ENCODE peak calls at places on chromosome 18, in four cellular contexts. I, K, B and A are unnamed samples.

GRCh38 chr18:6109743-6110142 is 214.4 kb upstream of the TMEM200C start:
- DNase-seq in B (no peak), K (no peak), I (no peak), A (no peak)

GRCh38 chr18:62128157-62128556 is 58.7 kb downstream of the PIGN start:
- DNase-seq in K (no peak), B (no peak), I (no peak), A (no peak)

GRCh38 chr18:10518595-10519273 is 7.1 kb upstream of the NAPG start:
- DNase-seq in I (peak), B (peak), K (no peak), A (peak)

GRCh38 chr18:28177828-28178635 is 1.1 kb upstream of the CDH2 start:
- DNase-seq in K (no peak), I (no peak), B (peak), A (peak)

GRCh38 chr18:4144201-4144600 is 310.9 kb downstream of the DLGAP1 start:
- DNase-seq in K (no peak), I (no peak), B (no peak), A (no peak)

GRCh38 chr18:58887613-58887963 is 22.9 kb downstream of the ZNF532 start:
- DNase-seq in I (no peak), K (peak), B (no peak), A (no peak)

GRCh38 chr18:11981633-11982366 is 493 bp downstream of the IMPA2 start:
- DNase-seq in K (no peak), B (peak), I (no peak), A (peak)

GRCh38 chr18:47883771-47884413 is 46.6 kb downstream of the SMAD2 start:
- DNase-seq in I (no peak), K (no peak), B (no peak), A (no peak)

GRCh38 chr18:79812052-79812451 is 14.3 kb downstream of the KCNG2 start:
- DNase-seq in K (no peak), B (no peak), I (no peak), A (no peak)

GRCh38 chr18:39845673-39846072 is 2109.4 kb upstream of the PIK3C3 start:
- DNase-seq in B (no peak), K (no peak), I (no peak), A (no peak)

GRCh38 chr18:78660311-78660710 is 319.3 kb upstream of the SALL3 start:
- DNase-seq in B (no peak), K (no peak), I (no peak), A (no peak)

GRCh38 chr18:9348079-9348671 is 13.6 kb downstream of the TWSG1 start:
- DNase-seq in B (no peak), I (no peak), K (peak), A (no peak)

GRCh38 chr18:65938592-65939372 is 188.0 kb downstream of the CDH7 start:
- DNase-seq in K (peak), B (peak), I (no peak), A (peak)

GRCh38 chr18:44592639-44593038 is 88.0 kb upstream of the SETBP1 start:
- DNase-seq in B (no peak), I (no peak), K (no peak), A (no peak)

GRCh38 chr18:59052965-59053960 is 86.4 kb upstream of the SEC11C start:
- DNase-seq in I (no peak), B (no peak), K (no peak), A (no peak)

GRCh38 chr18:11516988-11517630 is 92.3 kb upstream of the SLC35G4 start:
- DNase-seq in B (no peak), K (no peak), I (no peak), A (no peak)

GRCh38 chr18:79503406-79503805 is 107.7 kb downstream of the NFATC1 start:
- DNase-seq in B (no peak), K (no peak), I (no peak), A (no peak)

GRCh38 chr18:63878343-63878742 is 9.2 kb upstream of the SERPINB2 start:
- DNase-seq in I (no peak), K (no peak), B (no peak), A (no peak)

GRCh38 chr18:59459352-59460059 is 100.4 kb upstream of the LMAN1 start:
- DNase-seq in B (peak), I (peak), K (no peak), A (peak)

GRCh38 chr18:63894367-63894766 is 6.9 kb downstream of the SERPINB2 start:
- DNase-seq in K (no peak), I (no peak), B (no peak), A (no peak)

GRCh38 chr18:32511147-32511546 is 40.5 kb upstream of the GAREM1 start:
- DNase-seq in K (no peak), B (no peak), I (no peak), A (no peak)

GRCh38 chr18:58756596-58757240 is 85.5 kb downstream of the MALT1 start:
- DNase-seq in I (no peak), K (no peak), B (no peak), A (no peak)

GRCh38 chr18:63646916-63647315 is 2.9 kb upstream of the SERPINB4 start:
- DNase-seq in I (no peak), B (no peak), K (no peak), A (no peak)

GRCh38 chr18:69217271-69217670 is 183.4 kb upstream of the DOK6 start:
- DNase-seq in K (no peak), I (no peak), B (no peak), A (no peak)

GRCh38 chr18:57432118-57432517 is 3.1 kb upstream of the ONECUT2 start:
- DNase-seq in I (no peak), K (no peak), B (no peak), A (no peak)

GRCh38 chr18:38751211-38751610 is 1185.6 kb upstream of the CELF4 start:
- DNase-seq in B (no peak), K (no peak), I (no peak), A (no peak)

GRCh38 chr18:72407048-72407447 is 137.1 kb downstream of the CBLN2 start:
- DNase-seq in K (no peak), I (no peak), B (no peak), A (no peak)

GRCh38 chr18:57353940-57354461 is 1.6 kb downstream of the ST8SIA3 start:
- DNase-seq in I (peak), K (no peak), B (peak), A (peak)

GRCh38 chr18:70280007-70280925 is 8.6 kb upstream of the SOCS6 start:
- DNase-seq in I (no peak), K (no peak), B (no peak), A (no peak)

GRCh38 chr18:500556-501405 is at the start of gene COLEC12:
- DNase-seq in K (no peak), I (peak), B (no peak), A (peak)

GRCh38 chr18:8657873-8658521 is 47.4 kb upstream of the MTCL1 start:
- DNase-seq in K (no peak), I (peak), B (no peak), A (no peak)

GRCh38 chr18:63848159-63848558 is 39.3 kb upstream of the SERPINB2 start:
- DNase-seq in I (no peak), K (no peak), B (peak), A (peak)

GRCh38 chr18:71362140-71362539 is 1073.3 kb downstream of the SOCS6 start:
- DNase-seq in B (no peak), K (no peak), I (no peak), A (no peak)

GRCh38 chr18:46346213-46346612 is 242.0 kb downstream of the HAUS1 start:
- DNase-seq in I (no peak), B (no peak), K (no peak), A (no peak)

GRCh38 chr18:31513189-31513907 is 15.4 kb downstream of the DSG2 start:
- DNase-seq in K (no peak), I (no peak), B (peak), A (no peak)

GRCh38 chr18:80201739-80202138 is 45.6 kb downstream of the PARD6G start:
- DNase-seq in I (no peak), B (no peak), K (no peak), A (no peak)

GRCh38 chr18:37238271-37238670 is 327.3 kb downstream of the CELF4 start:
- DNase-seq in B (no peak), K (no peak), I (no peak), A (no peak)

GRCh38 chr18:79588636-79589481 is 90.7 kb upstream of the CTDP1 start:
- DNase-seq in B (peak), K (no peak), I (no peak), A (no peak)

GRCh38 chr18:39604836-39605235 is 2039.2 kb upstream of the CELF4 start:
- DNase-seq in K (no peak), I (no peak), B (no peak), A (no peak)

GRCh38 chr18:32881009-32881408 is 108.2 kb upstream of the KLHL14 start:
- DNase-seq in K (no peak), B (no peak), I (no peak), A (no peak)

GRCh38 chr18:54881229-54881753 is 53.0 kb downstream of the RAB27B start:
- DNase-seq in I (no peak), K (no peak), B (no peak), A (no peak)
- TF ChIP-seq FOXK2 in I (no peak), K (no peak), B (no peak), A (no peak)

DNA sequence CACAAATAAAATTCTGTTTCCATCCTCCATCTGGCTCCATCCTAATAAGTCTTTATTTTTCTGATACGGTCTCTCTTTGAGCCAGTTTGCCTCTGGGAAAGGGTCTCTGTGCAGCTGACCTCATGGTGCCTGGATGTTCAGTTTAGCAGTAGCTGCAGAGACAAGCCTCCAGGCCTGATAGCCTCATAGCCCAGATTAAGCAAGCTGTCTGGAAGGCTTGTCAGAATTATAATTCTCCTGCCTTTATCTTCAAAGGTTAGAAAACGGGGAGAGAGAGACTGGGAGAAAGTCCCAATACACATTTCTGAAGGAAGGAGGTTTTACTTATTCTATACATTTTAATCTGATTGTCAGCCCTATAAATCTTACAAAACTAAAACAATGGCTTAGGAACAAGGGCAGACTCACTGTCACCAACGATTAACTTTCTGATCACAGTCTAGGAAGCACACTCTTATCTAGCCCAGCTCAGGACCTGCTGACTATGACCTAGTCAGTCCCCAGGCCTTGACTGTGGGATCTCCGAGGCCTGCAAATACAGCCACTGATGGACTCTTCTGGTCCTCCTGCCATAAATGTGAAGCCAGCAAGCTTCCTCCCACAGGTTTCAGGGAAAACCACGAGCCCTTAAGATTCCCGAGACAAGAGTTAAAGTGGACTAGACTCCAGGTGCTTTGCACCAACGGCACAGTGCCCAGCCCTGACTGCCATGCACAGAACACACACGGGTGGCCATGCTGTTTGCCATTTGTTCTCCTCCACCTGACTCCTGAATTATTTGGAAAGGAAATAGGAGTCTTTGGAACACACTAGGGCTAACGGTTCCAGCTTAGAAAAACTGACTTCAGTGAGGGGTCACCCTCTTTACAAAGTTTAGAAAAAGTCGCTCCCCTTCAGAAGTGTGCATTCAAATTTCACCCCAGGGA is 111.4 kb upstream of the SMAD7 start:
- DNase-seq in K (no peak), B (no peak), I (peak), A (no peak)
- TF ChIP-seq FOXK2 in K (no peak), B (no peak), I (no peak), A (no peak)

GRCh38 chr18:75810481-75810880 is 383.0 kb upstream of the SMIM21 start:
- DNase-seq in B (no peak), K (no peak), I (no peak), A (no peak)
- TF ChIP-seq FOXK2 in B (no peak), K (no peak), I (no peak), A (no peak)

DNA sequence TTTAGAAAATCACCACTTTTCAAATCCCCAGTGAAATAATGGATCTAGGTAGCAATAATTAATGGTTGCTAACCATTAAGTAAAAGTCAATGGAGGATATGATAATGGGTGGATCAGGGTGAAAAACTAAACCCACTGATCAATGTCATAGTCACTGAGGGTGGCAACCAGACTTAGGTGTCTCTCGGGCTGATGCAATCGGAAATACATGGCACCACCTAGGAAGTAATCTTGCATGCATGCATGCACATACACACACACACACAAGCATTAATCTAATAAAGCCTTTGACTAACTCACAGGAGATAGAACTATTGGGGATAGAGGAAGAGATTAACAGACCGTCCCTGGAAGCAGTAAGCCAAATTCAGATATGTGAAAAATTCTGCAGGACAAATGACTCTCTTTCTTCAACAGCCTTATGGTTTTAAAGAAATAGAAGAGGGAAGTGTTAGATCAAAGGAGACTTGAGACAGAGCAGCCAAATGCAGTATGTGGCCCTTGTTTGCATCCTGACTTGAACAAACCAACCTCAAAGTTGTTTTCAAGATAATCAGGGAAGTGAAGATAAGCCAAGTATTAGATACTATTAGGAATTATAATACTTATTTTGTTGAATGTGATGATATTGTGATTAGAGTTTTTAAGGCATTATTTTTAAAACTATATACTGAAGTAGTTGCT is 186.0 kb upstream of the RMP24 start:
- DNase-seq in K (peak), B (no peak), I (no peak), A (no peak)
- TF ChIP-seq FOXK2 in K (no peak), B (no peak), I (no peak), A (no peak)

GRCh38 chr18:42069036-42069435 is 114.0 kb downstream of the PIK3C3 start:
- DNase-seq in K (no peak), B (no peak), I (no peak), A (no peak)

GRCh38 chr18:42068030-42068429 is 113.0 kb downstream of the PIK3C3 start:
- DNase-seq in B (no peak), I (no peak), K (no peak), A (no peak)

GRCh38 chr18:42067527-42067926 is 112.5 kb downstream of the PIK3C3 start:
- DNase-seq in I (no peak), B (no peak), K (no peak), A (no peak)

DNA sequence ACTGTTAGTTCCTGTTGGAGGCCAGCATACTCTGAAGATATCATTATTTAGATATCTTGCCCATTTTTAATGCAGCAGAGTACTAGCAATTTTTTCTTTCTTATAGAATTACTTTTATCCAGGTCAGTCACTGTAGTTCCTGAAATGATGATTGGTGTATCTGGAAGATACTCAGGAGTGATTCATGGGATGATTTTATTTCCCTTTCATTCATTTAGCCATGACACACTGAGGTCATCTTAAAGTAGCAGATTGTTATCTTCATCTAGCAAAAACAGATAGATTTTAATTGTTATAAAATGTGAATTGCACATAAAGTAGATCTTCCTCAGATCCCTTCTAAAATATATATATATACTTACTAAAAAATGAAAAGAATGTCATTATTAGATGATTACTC is 109.1 kb downstream of the PIK3C3 start:
- DNase-seq in B (no peak), I (no peak), K (no peak), A (no peak)
- TF ChIP-seq FOXK2 in B (no peak), I (no peak), K (no peak), A (no peak)